ENCODE peak calls at places on chromosomes 5 and 9, in ten cellular contexts. E is IMR-90, X is fibroblast of mammary gland, S is RCC 7860, W is body of pancreas, D is HTR-8/SVneo, K is T-cell, F is OCI-LY7, U is ureter, V is T-helper 17 cell. R is an unnamed sample.

GRCh38 chr9:71670121-71670520 is 98.2 kb downstream of the CEMIP2 start:
- DNase-seq in E (no peak), X (no peak), S (no peak), W (no peak), D (no peak), K (no peak), F (no peak), U (no peak), V (no peak), R (no peak)

GRCh38 chr5:68480385-68480940 is 264.9 kb downstream of the PIK3R1 start:
- DNase-seq in E (no peak), X (no peak), S (no peak), W (no peak), D (no peak), K (no peak), F (no peak), U (no peak), V (no peak), R (no peak)

GRCh38 chr5:177479774-177480173 is 6.3 kb upstream of the DBN1 start:
- DNase-seq in E (peak), X (peak), S (peak), W (no peak), D (no peak), K (no peak), F (no peak), U (no peak), V (no peak), R (no peak)

GRCh38 chr5:132067941-132068808 is 5.4 kb upstream of the CSF2 start:
- DNase-seq in E (no peak), X (no peak), S (no peak), W (no peak), D (no peak), K (no peak), F (no peak), U (no peak), V (no peak), R (no peak)

GRCh38 chr5:140298183-140298601 is 4.7 kb downstream of the PFDN1 start:
- DNase-seq in E (peak), X (peak), S (peak), W (no peak), D (no peak), K (no peak), F (no peak), U (no peak), V (no peak), R (no peak)

GRCh38 chr9:96436456-96437126 is 13.4 kb upstream of the HABP4 start:
- DNase-seq in E (no peak), X (no peak), S (no peak), W (no peak), D (no peak), K (no peak), F (no peak), U (no peak), V (no peak), R (no peak)

GRCh38 chr5:74903165-74903787 is 37.1 kb upstream of the FAM169A start:
- DNase-seq in E (no peak), X (peak), S (no peak), W (peak), D (peak), K (no peak), F (no peak), U (peak), V (peak), R (peak)

GRCh38 chr9:132068604-132069003 is 11.1 kb downstream of the MED27 start:
- DNase-seq in E (no peak), X (no peak), S (no peak), W (no peak), D (no peak), K (no peak), F (no peak), U (no peak), V (no peak), R (no peak)

GRCh38 chr5:32651638-32652037 is 59.5 kb upstream of the NPR3 start:
- DNase-seq in E (no peak), X (no peak), S (no peak), W (no peak), D (no peak), K (no peak), F (no peak), U (no peak), V (no peak), R (no peak)

GRCh38 chr5:116970318-116970717 is 395.7 kb upstream of the SEMA6A start:
- DNase-seq in E (no peak), X (peak), S (no peak), W (no peak), D (no peak), K (no peak), F (no peak), U (no peak), V (no peak), R (no peak)

GRCh38 chr9:2180171-2180570 is 165.0 kb downstream of the SMARCA2 start:
- DNase-seq in E (no peak), X (no peak), S (no peak), W (no peak), D (no peak), K (no peak), F (no peak), U (no peak), V (no peak), R (no peak)

GRCh38 chr9:109996936-109997580 is 210.9 kb downstream of the C9orf152 start:
- DNase-seq in E (no peak), X (no peak), S (no peak), W (no peak), D (no peak), K (no peak), F (no peak), U (no peak), V (no peak), R (no peak)

GRCh38 chr9:95462419-95463121 is 54.2 kb downstream of the PTCH1 start:
- DNase-seq in E (peak), X (peak), S (peak), W (peak), D (no peak), K (peak), F (peak), U (peak), V (peak), R (peak)

GRCh38 chr5:68288756-68289134 is 73.2 kb downstream of the PIK3R1 start:
- DNase-seq in E (no peak), X (no peak), S (no peak), W (peak), D (no peak), K (no peak), F (no peak), U (no peak), V (no peak), R (no peak)

GRCh38 chr5:14581333-14581890 is at the start of gene OTULINL:
- DNase-seq in E (peak), X (peak), S (peak), W (peak), D (peak), K (peak), F (peak), U (peak), V (peak), R (peak)

GRCh38 chr9:109704546-109704945 is 75.5 kb upstream of the PALM2AKAP2 start:
- DNase-seq in E (no peak), X (no peak), S (no peak), W (no peak), D (no peak), K (no peak), F (no peak), U (no peak), V (no peak), R (no peak)

GRCh38 chr5:121962347-121962670 is 534 bp downstream of the SRFBP1 start:
- DNase-seq in E (no peak), X (no peak), S (no peak), W (no peak), D (no peak), K (no peak), F (no peak), U (no peak), V (no peak), R (no peak)

GRCh38 chr9:98886691-98887229 is 56.9 kb upstream of the COL15A1 start:
- DNase-seq in E (no peak), X (no peak), S (no peak), W (no peak), D (no peak), K (no peak), F (no peak), U (no peak), V (no peak), R (no peak)

GRCh38 chr5:151094054-151094858 is 13.4 kb upstream of the TNIP1 start:
- DNase-seq in E (peak), X (no peak), S (peak), W (no peak), D (no peak), K (no peak), F (no peak), U (no peak), V (peak), R (peak)

GRCh38 chr9:130327070-130327780 is 61.7 kb downstream of the HMCN2 start:
- DNase-seq in E (no peak), X (no peak), S (no peak), W (no peak), D (no peak), K (no peak), F (no peak), U (no peak), V (no peak), R (peak)